ENCODE peak calls at places on chromosome 18, in five cellular contexts. E is bronchial epithelial cell; P is CD8-positive, alpha-beta T cell; V is tibial artery; U is GM23248. R is an unnamed sample.

GRCh38 chr18:2515908-2516625 is 55.2 kb downstream of the METTL4 start:
- DNase-seq in E (peak; percentile 97), P (no peak), V (no peak), U (peak; percentile 95), R (no peak)

GRCh38 chr18:63818212-63818611 is 43.0 kb downstream of the SERPINB7 start:
- DNase-seq in E (no peak), P (no peak), V (no peak), U (peak; percentile 18), R (no peak)

GRCh38 chr18:29003194-29003593 is 826.3 kb upstream of the CDH2 start:
- DNase-seq in E (peak; percentile 29), P (no peak), V (no peak), U (no peak), R (no peak)

GRCh38 chr18:41371718-41372117 is 583.3 kb upstream of the PIK3C3 start:
- DNase-seq in E (no peak), P (no peak), V (no peak), U (peak; percentile 24), R (no peak)

GRCh38 chr18:26307161-26307773 is 81.0 kb downstream of the TAF4B start:
- DNase-seq in E (peak; percentile 63), P (no peak), V (no peak), U (peak; percentile 77), R (no peak)

GRCh38 chr18:77119851-77120491 is 12.6 kb downstream of the MBP start:
- DNase-seq in E (no peak), P (no peak), V (no peak), U (no peak), R (no peak)

GRCh38 chr18:77113361-77114069 is 19.1 kb downstream of the MBP start:
- DNase-seq in E (no peak), P (no peak), V (no peak), U (no peak), R (no peak)

GRCh38 chr18:45726603-45727002 is 2.6 kb downstream of the SLC14A1 start:
- DNase-seq in E (no peak), P (no peak), V (no peak), U (no peak), R (no peak)

GRCh38 chr18:35582310-35582682 is 756 bp downstream of the GALNT1 start:
- DNase-seq in E (no peak), P (no peak), V (no peak), U (peak; percentile 25), R (no peak)

GRCh38 chr18:43869451-43870008 is 592.2 kb upstream of the SYT4 start:
- DNase-seq in E (no peak), P (no peak), V (no peak), U (peak; percentile 63), R (no peak)

GRCh38 chr18:61635901-61636528 is 256.8 kb downstream of the RNF152 start:
- DNase-seq in E (peak; percentile 38), P (no peak), V (peak; percentile 45), U (peak; percentile 75), R (no peak)

GRCh38 chr18:20971886-20972267 is 139.7 kb downstream of the ROCK1 start:
- DNase-seq in E (peak; percentile 26), P (no peak), V (no peak), U (peak; percentile 58), R (no peak)

GRCh38 chr18:1017679-1018078 is 113.0 kb downstream of the ADCYAP1 start:
- DNase-seq in E (no peak), P (no peak), V (no peak), U (no peak), R (no peak)

GRCh38 chr18:14767474-14767873 is 19.5 kb downstream of the ANKRD30B start:
- DNase-seq in E (peak; percentile 6), P (no peak), V (no peak), U (no peak), R (no peak)

GRCh38 chr18:79857082-79857661 is 59.4 kb downstream of the KCNG2 start:
- DNase-seq in E (peak; percentile 12), P (no peak), V (no peak), U (peak; percentile 48), R (no peak)
- H3K27me3 ChIP-seq in E (peaks cover 4% of the 10 kb centered on the region), P (no peaks in the 10 kb centered on the region), V (peaks cover 24% of the 10 kb centered on the region), U (peaks cover 21% of the 10 kb centered on the region), R (no peaks in the 10 kb centered on the region)

GRCh38 chr18:59699061-59699460 is 1.8 kb upstream of the CCBE1 start:
- DNase-seq in E (no peak), P (no peak), V (no peak), U (no peak), R (no peak)
- H3K27me3 ChIP-seq in E (no peaks in the 10 kb centered on the region), P (no peaks in the 10 kb centered on the region), V (peaks cover 38% of the 10 kb centered on the region), U (no peaks in the 10 kb centered on the region), R (peaks cover 25% of the 10 kb centered on the region)

DNA sequence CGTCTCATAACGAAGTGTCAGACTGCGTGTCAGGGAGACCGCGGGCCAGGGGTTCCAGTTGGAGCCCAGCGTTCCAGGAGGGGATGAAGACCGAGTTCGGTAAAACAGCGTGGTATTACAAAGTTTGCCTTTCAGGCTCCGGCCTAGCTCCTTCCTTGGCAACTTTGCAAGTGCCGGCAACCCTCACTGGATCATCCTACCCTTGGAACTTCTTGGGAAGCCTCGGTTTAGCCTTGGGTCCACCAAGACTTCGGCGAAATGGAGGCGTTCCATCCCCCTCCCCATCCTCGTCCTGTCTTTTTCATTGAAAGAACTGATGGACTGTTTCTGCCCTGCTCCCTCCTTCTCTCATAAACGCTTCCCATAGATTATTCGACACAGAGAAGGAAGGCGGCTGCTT is 10.4 kb upstream of the SKOR2 start:
- DNase-seq in E (no peak), P (no peak), V (no peak), U (no peak), R (no peak)
- H3K27me3 ChIP-seq in E (peaks cover 29% of the 10 kb centered on the region), P (peaks cover 9% of the 10 kb centered on the region), V (peaks cover 77% of the 10 kb centered on the region), U (peaks cover 51% of the 10 kb centered on the region), R (peaks cover 71% of the 10 kb centered on the region)

DNA sequence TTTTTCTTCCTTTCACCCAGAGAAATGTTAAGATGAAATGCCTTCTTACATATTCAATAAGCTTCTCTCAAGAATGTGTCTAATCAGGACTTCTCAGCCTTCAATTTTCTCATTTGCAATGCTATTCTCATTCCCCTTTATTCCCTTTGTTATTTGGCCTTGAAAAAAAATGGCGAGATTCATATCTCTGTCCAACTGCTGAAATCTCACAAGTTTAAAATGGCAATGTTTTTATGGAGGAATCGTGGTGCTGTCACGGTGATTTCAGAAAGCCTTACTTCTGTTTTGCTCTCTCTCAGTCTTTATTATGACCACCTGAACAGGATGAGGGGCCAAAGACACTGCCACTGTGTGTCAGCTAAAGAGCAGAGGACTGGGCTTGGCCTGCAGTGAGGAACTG is 928.5 kb downstream of the DCC start:
- DNase-seq in E (no peak), P (no peak), V (no peak), U (no peak), R (no peak)
- H3K27me3 ChIP-seq in E (no peaks in the 10 kb centered on the region), P (no peaks in the 10 kb centered on the region), V (no peaks in the 10 kb centered on the region), U (no peaks in the 10 kb centered on the region), R (no peaks in the 10 kb centered on the region)